ENCODE peak calls at places on chromosomes 1 and 21, in five cellular contexts. One of them, this sample, is unnamed.

GRCh38 chr1:42973304-42973703 is 14.6 kb upstream of the SLC2A1 start:
- DNase-seq in IMR-90: no peak
- DNase-seq in hepatocyte: peak; percentile 71
- DNase-seq in PC-3: peak; percentile 77
- DNase-seq in PC-9: no peak
- DNase-seq in this sample: no peak

GRCh38 chr21:46551636-46552241 is 53.1 kb downstream of the S100B start:
- DNase-seq in IMR-90: no peak
- DNase-seq in hepatocyte: no peak
- DNase-seq in PC-3: no peak
- DNase-seq in PC-9: no peak
- DNase-seq in this sample: no peak

GRCh38 chr1:201655910-201656669 is 117.2 kb downstream of the NAV1 start:
- DNase-seq in IMR-90: no peak
- DNase-seq in hepatocyte: peak; percentile 41
- DNase-seq in PC-3: no peak
- DNase-seq in PC-9: no peak
- DNase-seq in this sample: no peak

GRCh38 chr1:69077633-69078032 is 490.1 kb upstream of the LRRC7 start:
- DNase-seq in IMR-90: no peak
- DNase-seq in hepatocyte: no peak
- DNase-seq in PC-3: no peak
- DNase-seq in PC-9: no peak
- DNase-seq in this sample: no peak

GRCh38 chr21:35922618-35923017 is 137.7 kb downstream of the SETD4 start:
- DNase-seq in IMR-90: peak; percentile 83
- DNase-seq in hepatocyte: no peak
- DNase-seq in PC-3: peak; percentile 59
- DNase-seq in PC-9: no peak
- DNase-seq in this sample: peak; percentile 58

GRCh38 chr21:35648512-35648911 is 411.8 kb downstream of the SETD4 start:
- DNase-seq in IMR-90: no peak
- DNase-seq in hepatocyte: no peak
- DNase-seq in PC-3: peak; percentile 48
- DNase-seq in PC-9: no peak
- DNase-seq in this sample: no peak

GRCh38 chr1:156684227-156684782 is 7.1 kb upstream of the NES start:
- DNase-seq in IMR-90: peak; percentile 76
- DNase-seq in hepatocyte: no peak
- DNase-seq in PC-3: peak; percentile 54
- DNase-seq in PC-9: no peak
- DNase-seq in this sample: no peak

GRCh38 chr1:184745929-184746583 is 8.6 kb downstream of the EDEM3 start:
- DNase-seq in IMR-90: no peak
- DNase-seq in hepatocyte: no peak
- DNase-seq in PC-3: no peak
- DNase-seq in PC-9: no peak
- DNase-seq in this sample: peak; percentile 21

GRCh38 chr1:99786751-99787501 is 20.5 kb upstream of the FRRS1 start:
- DNase-seq in IMR-90: no peak
- DNase-seq in hepatocyte: no peak
- DNase-seq in PC-3: no peak
- DNase-seq in PC-9: no peak
- DNase-seq in this sample: no peak

GRCh38 chr1:44934786-44935185 is 51.6 kb downstream of the EIF2B3 start:
- DNase-seq in IMR-90: no peak
- DNase-seq in hepatocyte: no peak
- DNase-seq in PC-3: no peak
- DNase-seq in PC-9: no peak
- DNase-seq in this sample: no peak

DNA sequence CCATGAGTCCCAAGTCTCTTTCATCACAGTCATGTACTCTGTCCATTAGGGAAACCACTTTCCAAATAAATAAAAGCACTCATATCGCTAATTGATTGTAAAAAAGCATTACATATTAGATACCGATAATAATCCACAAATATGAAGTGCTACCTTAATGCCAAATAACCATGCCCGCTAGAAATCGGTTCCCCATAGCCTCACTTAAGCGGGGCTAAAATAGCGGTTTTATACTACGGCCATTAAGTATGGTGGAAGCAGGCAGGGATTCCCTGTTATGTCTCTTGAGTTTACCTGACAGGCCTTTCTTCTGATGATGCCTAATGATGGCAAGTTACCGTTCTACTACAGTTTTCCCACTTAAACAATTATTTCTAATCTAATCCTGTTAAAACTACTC is 3.9 kb downstream of the ELK4 start:
- DNase-seq in IMR-90: no peak
- DNase-seq in hepatocyte: no peak
- DNase-seq in PC-3: no peak
- DNase-seq in PC-9: no peak
- DNase-seq in this sample: no peak
- H4K20me1 ChIP-seq in IMR-90: peaks cover 29% of the 10 kb centered on the region
- H4K20me1 ChIP-seq in hepatocyte: peaks cover 5% of the 10 kb centered on the region
- H4K20me1 ChIP-seq in PC-3: peaks cover 12% of the 10 kb centered on the region
- H4K20me1 ChIP-seq in PC-9: peaks cover 37% of the 10 kb centered on the region
- H4K20me1 ChIP-seq in this sample: no peaks in the 10 kb centered on the region

DNA sequence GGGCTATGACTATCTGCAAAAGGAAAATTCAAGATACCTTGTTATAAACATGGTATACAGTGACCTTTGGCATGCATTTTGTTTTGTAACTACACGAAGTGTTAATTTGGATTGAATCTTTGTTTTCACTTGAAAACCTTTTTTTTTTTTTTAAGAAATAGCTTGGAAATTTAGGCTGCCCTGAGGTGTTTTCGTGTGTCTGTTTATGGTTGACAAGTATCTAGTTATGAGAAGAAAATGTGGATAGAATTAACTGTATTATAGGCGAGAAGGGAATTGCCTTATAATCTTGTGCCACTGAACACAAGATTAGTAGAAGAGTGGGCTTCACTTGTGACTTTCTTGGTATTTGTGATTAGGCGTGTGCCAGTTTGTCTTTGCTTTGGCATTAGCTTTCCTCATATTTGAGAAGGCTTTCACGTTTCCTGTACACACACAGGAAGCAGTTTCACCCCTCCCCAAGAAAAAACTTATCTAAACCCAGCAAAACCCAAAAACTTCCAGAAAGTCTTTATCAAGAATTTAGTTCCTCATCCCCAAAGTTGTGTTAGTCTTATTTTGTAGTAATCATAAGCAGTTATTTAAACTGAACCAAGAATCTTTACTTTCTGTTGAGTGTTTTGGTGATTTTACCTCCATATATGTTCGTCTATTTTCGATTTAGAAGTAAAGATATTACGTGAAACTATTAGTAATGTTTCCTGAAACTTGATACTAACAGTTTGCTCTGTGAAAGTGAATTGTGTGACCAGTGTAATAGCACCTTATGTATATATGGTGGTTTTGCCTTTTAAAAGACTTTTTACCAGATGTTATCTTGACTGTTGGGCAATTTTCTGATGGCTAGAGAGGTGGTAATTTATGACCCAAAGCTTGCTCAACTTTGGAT is 3.8 kb downstream of the DYRK1A start:
- DNase-seq in IMR-90: peak; percentile 85
- DNase-seq in hepatocyte: no peak
- DNase-seq in PC-3: peak; percentile 80
- DNase-seq in PC-9: no peak
- DNase-seq in this sample: peak; percentile 89
- H4K20me1 ChIP-seq in IMR-90: peaks cover 65% of the 10 kb centered on the region
- H4K20me1 ChIP-seq in hepatocyte: peaks cover 76% of the 10 kb centered on the region
- H4K20me1 ChIP-seq in PC-3: peaks cover 39% of the 10 kb centered on the region
- H4K20me1 ChIP-seq in PC-9: no peaks in the 10 kb centered on the region
- H4K20me1 ChIP-seq in this sample: no peaks in the 10 kb centered on the region

GRCh38 chr21:29318354-29318753 is 19.6 kb downstream of the BACH1 start:
- DNase-seq in IMR-90: peak; percentile 52
- DNase-seq in hepatocyte: no peak
- DNase-seq in PC-3: no peak
- DNase-seq in PC-9: no peak
- DNase-seq in this sample: no peak
- H4K20me1 ChIP-seq in IMR-90: peaks cover 97% of the 10 kb centered on the region
- H4K20me1 ChIP-seq in hepatocyte: peaks cover 97% of the 10 kb centered on the region
- H4K20me1 ChIP-seq in PC-3: peaks cover 58% of the 10 kb centered on the region
- H4K20me1 ChIP-seq in PC-9: peaks cover 49% of the 10 kb centered on the region
- H4K20me1 ChIP-seq in this sample: peaks cover 21% of the 10 kb centered on the region

GRCh38 chr1:17193222-17194132 is 11.5 kb upstream of the PADI1 start:
- DNase-seq in IMR-90: no peak
- DNase-seq in hepatocyte: no peak
- DNase-seq in PC-3: no peak
- DNase-seq in PC-9: no peak
- DNase-seq in this sample: no peak
- H4K20me1 ChIP-seq in IMR-90: no peaks in the 10 kb centered on the region
- H4K20me1 ChIP-seq in hepatocyte: no peaks in the 10 kb centered on the region
- H4K20me1 ChIP-seq in PC-3: no peaks in the 10 kb centered on the region
- H4K20me1 ChIP-seq in PC-9: no peaks in the 10 kb centered on the region
- H4K20me1 ChIP-seq in this sample: no peaks in the 10 kb centered on the region

DNA sequence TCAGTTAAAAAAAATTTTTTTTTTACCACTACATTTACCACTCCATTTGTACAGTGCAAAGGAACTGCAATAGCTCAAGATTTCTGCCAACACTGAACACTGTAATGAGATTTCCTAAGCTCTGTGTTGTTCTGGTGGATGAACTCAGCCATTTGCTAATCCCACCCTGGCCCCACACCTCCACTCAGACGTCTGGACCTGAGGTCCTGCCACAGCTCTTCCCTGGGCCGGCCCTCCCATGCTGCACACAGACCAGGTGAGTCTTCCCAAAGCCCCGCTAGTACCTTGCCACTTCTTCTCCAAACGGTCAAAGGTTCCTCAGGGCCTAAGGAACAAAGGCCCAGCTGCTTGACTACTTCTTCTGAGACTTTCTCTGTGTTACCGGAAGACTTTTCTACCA is 56.4 kb downstream of the SLC45A1 start:
- DNase-seq in IMR-90: no peak
- DNase-seq in hepatocyte: no peak
- DNase-seq in PC-3: no peak
- DNase-seq in PC-9: no peak
- DNase-seq in this sample: no peak
- H4K20me1 ChIP-seq in IMR-90: peaks cover 73% of the 10 kb centered on the region
- H4K20me1 ChIP-seq in hepatocyte: peaks cover 80% of the 10 kb centered on the region
- H4K20me1 ChIP-seq in PC-3: no peaks in the 10 kb centered on the region
- H4K20me1 ChIP-seq in PC-9: no peaks in the 10 kb centered on the region
- H4K20me1 ChIP-seq in this sample: no peaks in the 10 kb centered on the region

GRCh38 chr21:15026370-15026769 is 38.4 kb downstream of the NRIP1 start:
- DNase-seq in IMR-90: no peak
- DNase-seq in hepatocyte: no peak
- DNase-seq in PC-3: no peak
- DNase-seq in PC-9: no peak
- DNase-seq in this sample: no peak

GRCh38 chr21:15031790-15032357 is 32.9 kb downstream of the NRIP1 start:
- DNase-seq in IMR-90: peak; percentile 68
- DNase-seq in hepatocyte: no peak
- DNase-seq in PC-3: no peak
- DNase-seq in PC-9: no peak
- DNase-seq in this sample: no peak

GRCh38 chr21:15029077-15029476 is 35.7 kb downstream of the NRIP1 start:
- DNase-seq in IMR-90: no peak
- DNase-seq in hepatocyte: no peak
- DNase-seq in PC-3: no peak
- DNase-seq in PC-9: no peak
- DNase-seq in this sample: no peak

GRCh38 chr21:15027056-15027455 is 37.7 kb downstream of the NRIP1 start:
- DNase-seq in IMR-90: no peak
- DNase-seq in hepatocyte: no peak
- DNase-seq in PC-3: no peak
- DNase-seq in PC-9: no peak
- DNase-seq in this sample: no peak

GRCh38 chr21:15028186-15028585 is 36.6 kb downstream of the NRIP1 start:
- DNase-seq in IMR-90: no peak
- DNase-seq in hepatocyte: no peak
- DNase-seq in PC-3: no peak
- DNase-seq in PC-9: no peak
- DNase-seq in this sample: peak; percentile 32
- H4K20me1 ChIP-seq in IMR-90: peaks cover 18% of the 10 kb centered on the region
- H4K20me1 ChIP-seq in hepatocyte: peaks cover 50% of the 10 kb centered on the region
- H4K20me1 ChIP-seq in PC-3: peaks cover 49% of the 10 kb centered on the region
- H4K20me1 ChIP-seq in PC-9: peaks cover 29% of the 10 kb centered on the region
- H4K20me1 ChIP-seq in this sample: peaks cover 12% of the 10 kb centered on the region

DNA sequence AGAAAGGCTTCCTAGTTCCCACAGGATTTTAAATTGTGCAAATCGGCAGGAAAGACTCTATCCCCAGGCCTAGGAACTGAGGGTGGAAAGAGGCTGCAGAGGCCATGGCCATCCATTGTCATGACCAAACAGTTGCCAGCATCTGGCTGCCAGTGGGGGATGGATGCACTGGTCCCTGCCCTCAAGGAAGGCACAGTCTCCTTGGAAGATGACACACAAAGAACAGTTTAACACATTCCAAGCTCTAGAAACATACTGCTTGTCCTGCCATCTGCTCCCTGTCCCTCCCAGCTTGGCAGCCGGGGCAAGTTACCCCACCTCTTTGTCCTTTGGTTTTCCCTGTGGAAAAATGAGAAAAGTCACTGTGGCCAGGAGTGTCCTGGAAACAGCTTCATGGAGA is 83.2 kb downstream of the BCAR3 start:
- DNase-seq in IMR-90: no peak
- DNase-seq in hepatocyte: no peak
- DNase-seq in PC-3: no peak
- DNase-seq in PC-9: no peak
- DNase-seq in this sample: no peak
- H4K20me1 ChIP-seq in IMR-90: peaks cover 94% of the 10 kb centered on the region
- H4K20me1 ChIP-seq in hepatocyte: no peaks in the 10 kb centered on the region
- H4K20me1 ChIP-seq in PC-3: peaks cover 92% of the 10 kb centered on the region
- H4K20me1 ChIP-seq in PC-9: peaks cover 100% of the 10 kb centered on the region
- H4K20me1 ChIP-seq in this sample: no peaks in the 10 kb centered on the region

GRCh38 chr1:151819227-151819835 is 12.3 kb downstream of the RORC start:
- DNase-seq in IMR-90: no peak
- DNase-seq in hepatocyte: no peak
- DNase-seq in PC-3: no peak
- DNase-seq in PC-9: no peak
- DNase-seq in this sample: no peak
- H4K20me1 ChIP-seq in IMR-90: no peaks in the 10 kb centered on the region
- H4K20me1 ChIP-seq in hepatocyte: no peaks in the 10 kb centered on the region
- H4K20me1 ChIP-seq in PC-3: no peaks in the 10 kb centered on the region
- H4K20me1 ChIP-seq in PC-9: no peaks in the 10 kb centered on the region
- H4K20me1 ChIP-seq in this sample: no peaks in the 10 kb centered on the region